ENCODE peak calls at places on chromosomes 6 and 20, in nine cellular contexts. N, R, M, O, Y, V, H, K and I are unnamed samples.
A peak's percentile ranks its signal among the peaks of the same experiment; 100 is the strongest.

GRCh38 chr6:100088009-100088408 is 94.0 kb upstream of the MCHR2 start:
- DNase-seq in N (no peak), R (no peak), M (no peak), O (no peak), Y (peak; percentile 80), V (no peak), H (no peak), K (peak; percentile 95), I (no peak)

GRCh38 chr20:1944345-1945099 is 49.3 kb downstream of the SIRPA start:
- DNase-seq in N (no peak), R (no peak), M (no peak), O (no peak), Y (no peak), V (no peak), H (no peak), K (no peak), I (no peak)

GRCh38 chr6:128139519-128139918 is 238.7 kb upstream of the THEMIS start:
- DNase-seq in N (no peak), R (no peak), M (no peak), O (no peak), Y (peak; percentile 43), V (no peak), H (no peak), K (no peak), I (no peak)

GRCh38 chr6:6236730-6237469 is 83.6 kb downstream of the F13A1 start:
- DNase-seq in N (no peak), R (no peak), M (no peak), O (no peak), Y (no peak), V (no peak), H (no peak), K (no peak), I (no peak)

GRCh38 chr6:89924231-89924630 is 30.0 kb downstream of the GJA10 start:
- DNase-seq in N (no peak), R (no peak), M (no peak), O (no peak), Y (no peak), V (no peak), H (no peak), K (no peak), I (no peak)

GRCh38 chr6:36682328-36683144 is 4.0 kb downstream of the CDKN1A start:
- DNase-seq in N (peak; percentile 69), R (peak; percentile 75), M (no peak), O (peak; percentile 21), Y (peak; percentile 37), V (no peak), H (peak; percentile 53), K (no peak), I (peak; percentile 85)

GRCh38 chr6:88166901-88167624 is 916 bp upstream of the CNR1 start:
- DNase-seq in N (peak; percentile 41), R (no peak), M (no peak), O (no peak), Y (no peak), V (no peak), H (peak; percentile 21), K (no peak), I (no peak)

GRCh38 chr20:53074811-53075314 is 102.7 kb downstream of the TSHZ2 start:
- DNase-seq in N (no peak), R (no peak), M (no peak), O (no peak), Y (no peak), V (no peak), H (no peak), K (no peak), I (no peak)

GRCh38 chr6:161948462-161948861 is 674.6 kb upstream of the AGPAT4 start:
- DNase-seq in N (no peak), R (no peak), M (no peak), O (no peak), Y (no peak), V (no peak), H (no peak), K (no peak), I (no peak)

GRCh38 chr6:111862314-111862713 is 10.9 kb downstream of the FYN start:
- DNase-seq in N (no peak), R (no peak), M (no peak), O (no peak), Y (no peak), V (no peak), H (no peak), K (no peak), I (no peak)

GRCh38 chr20:11687546-11688292 is 230.0 kb upstream of the BTBD3 start:
- DNase-seq in N (no peak), R (no peak), M (no peak), O (no peak), Y (no peak), V (no peak), H (no peak), K (no peak), I (no peak)

GRCh38 chr20:11682285-11682684 is 235.4 kb upstream of the BTBD3 start:
- DNase-seq in N (no peak), R (no peak), M (no peak), O (no peak), Y (no peak), V (no peak), H (no peak), K (no peak), I (no peak)

GRCh38 chr20:11686195-11686594 is 231.5 kb upstream of the BTBD3 start:
- DNase-seq in N (no peak), R (no peak), M (no peak), O (no peak), Y (no peak), V (no peak), H (no peak), K (no peak), I (no peak)

GRCh38 chr20:11689262-11689661 is 228.4 kb upstream of the BTBD3 start:
- DNase-seq in N (no peak), R (no peak), M (no peak), O (no peak), Y (no peak), V (no peak), H (no peak), K (no peak), I (no peak)

GRCh38 chr20:11686900-11687543 is 230.7 kb upstream of the BTBD3 start:
- DNase-seq in N (no peak), R (peak; percentile 46), M (no peak), O (no peak), Y (peak; percentile 7), V (no peak), H (peak; percentile 50), K (no peak), I (no peak)
- H3K4me3 ChIP-seq in N (no peak overlapping the region), R (peak overlapping the region; percentile 45), M (no peak overlapping the region), O (no peak overlapping the region), Y (peak overlapping the region; percentile 69), V (peak overlapping the region; percentile 48), H (no peak overlapping the region), K (peak overlapping the region; percentile 29), I (no peak overlapping the region)

DNA sequence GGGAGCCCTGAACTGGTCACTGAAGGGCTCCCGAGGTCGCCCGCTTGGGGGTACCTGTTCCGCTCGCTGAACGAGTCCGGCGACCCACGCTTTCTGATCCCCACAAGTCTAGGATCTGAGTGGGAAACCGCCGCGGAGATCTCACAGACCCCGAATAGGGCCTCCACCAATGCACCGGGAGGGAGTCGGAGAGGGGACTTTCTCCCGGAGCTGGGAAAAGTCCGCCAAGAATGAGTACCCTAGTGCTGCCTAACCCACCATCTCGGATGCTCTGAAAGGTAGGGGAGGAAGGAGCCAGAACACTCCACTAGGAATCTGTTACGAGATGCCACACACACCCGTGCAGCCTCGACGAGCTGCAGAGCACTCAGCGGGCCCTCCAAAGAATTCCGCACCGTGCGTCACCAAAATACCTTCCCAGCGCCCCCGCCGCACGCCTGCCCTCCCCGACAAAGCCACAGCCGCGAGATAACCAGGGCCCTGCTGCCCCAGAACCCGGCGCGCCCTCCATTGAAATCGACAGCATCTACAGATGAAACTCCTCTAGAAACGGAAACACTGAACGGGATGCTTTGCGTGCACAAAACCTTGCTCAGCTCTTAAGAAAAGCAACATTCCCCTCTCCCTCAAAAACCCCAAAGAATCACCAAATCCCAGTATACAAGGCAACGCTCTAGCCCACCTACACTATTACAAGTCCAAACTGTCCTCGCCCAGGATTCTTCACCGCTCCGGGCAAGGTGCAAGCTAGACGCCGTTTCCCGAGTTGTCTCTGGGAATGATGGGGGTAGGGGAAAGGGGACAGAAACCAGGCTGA is 686 bp downstream of the COL12A1 start:
- DNase-seq in N (peak; percentile 70), R (no peak), M (peak; percentile 49), O (no peak), Y (peak; percentile 85), V (no peak), H (peak; percentile 67), K (no peak), I (no peak)
- H3K27me3 ChIP-seq in N (no peaks in the 10 kb centered on the region), R (peaks cover 7% of the 10 kb centered on the region), M (no peaks in the 10 kb centered on the region), O (no peaks in the 10 kb centered on the region), Y (no peaks in the 10 kb centered on the region), V (no peaks in the 10 kb centered on the region), H (peaks cover 46% of the 10 kb centered on the region), K (no peaks in the 10 kb centered on the region), I (peaks cover 55% of the 10 kb centered on the region)

GRCh38 chr6:4242593-4242992 is 107.2 kb upstream of the ECI2 start:
- DNase-seq in N (no peak), R (no peak), M (no peak), O (no peak), Y (no peak), V (no peak), H (no peak), K (no peak), I (no peak)

GRCh38 chr6:4243237-4243636 is 107.9 kb upstream of the ECI2 start:
- DNase-seq in N (no peak), R (no peak), M (no peak), O (no peak), Y (no peak), V (no peak), H (no peak), K (no peak), I (no peak)

GRCh38 chr6:4240148-4240547 is 104.8 kb upstream of the ECI2 start:
- DNase-seq in N (no peak), R (no peak), M (no peak), O (no peak), Y (no peak), V (no peak), H (no peak), K (no peak), I (no peak)
- H3K36me3 ChIP-seq in N (no peaks in the 10 kb centered on the region), R (no peaks in the 10 kb centered on the region), M (no peaks in the 10 kb centered on the region), O (no peaks in the 10 kb centered on the region), Y (no peaks in the 10 kb centered on the region), V (no peaks in the 10 kb centered on the region), H (no peaks in the 10 kb centered on the region), K (no peaks in the 10 kb centered on the region), I (no peaks in the 10 kb centered on the region)

GRCh38 chr6:41644297-41644879 is 6.1 kb downstream of the MDFI start:
- DNase-seq in N (no peak), R (peak; percentile 6), M (no peak), O (no peak), Y (no peak), V (no peak), H (peak; percentile 67), K (no peak), I (no peak)
- H3K4me3 ChIP-seq in N (no peak overlapping the region), R (no peak overlapping the region), M (no peak overlapping the region), O (no peak overlapping the region), Y (no peak overlapping the region), V (no peak overlapping the region), H (no peak overlapping the region), K (no peak overlapping the region), I (no peak overlapping the region)

GRCh38 chr6:44500074-44500473 is 112.6 kb downstream of the CDC5L start:
- DNase-seq in N (no peak), R (no peak), M (no peak), O (no peak), Y (no peak), V (peak; percentile 32), H (no peak), K (no peak), I (no peak)
- H3K27me3 ChIP-seq in N (no peaks in the 10 kb centered on the region), R (no peaks in the 10 kb centered on the region), M (no peaks in the 10 kb centered on the region), O (no peaks in the 10 kb centered on the region), Y (peaks cover 33% of the 10 kb centered on the region), V (no peaks in the 10 kb centered on the region), H (no peaks in the 10 kb centered on the region), K (peaks cover 6% of the 10 kb centered on the region), I (no peaks in the 10 kb centered on the region)